ENCODE peak calls at places on chromosomes 13 and 19, in ten cellular contexts. G, O, M, Q, T, F, W, B, Z and A are unnamed samples.

GRCh38 chr19:46716013-46716671 is 772 bp downstream of the PRKD2 start:
- DNase-seq in G (peak; percentile 61), O (no peak), M (peak; percentile 77), Q (no peak), T (peak; percentile 34), F (peak; percentile 57), W (no peak), B (no peak), Z (peak; percentile 44), A (peak; percentile 44)

GRCh38 chr13:52751196-52751595 is 11.6 kb upstream of the CNMD start:
- DNase-seq in G (no peak), O (no peak), M (no peak), Q (no peak), T (no peak), F (no peak), W (peak; percentile 45), B (no peak), Z (no peak), A (no peak)

GRCh38 chr13:52158629-52159158 is 703 bp downstream of the NEK3 start:
- DNase-seq in G (no peak), O (peak; percentile 28), M (no peak), Q (no peak), T (no peak), F (peak; percentile 58), W (peak; percentile 1), B (no peak), Z (peak; percentile 68), A (peak; percentile 54)

GRCh38 chr19:12943437-12944044 is 2.1 kb upstream of the RAD23A start:
- DNase-seq in G (no peak), O (no peak), M (no peak), Q (no peak), T (no peak), F (no peak), W (no peak), B (no peak), Z (no peak), A (no peak)

GRCh38 chr19:38145627-38146026 is 78.4 kb downstream of the DPF1 start:
- DNase-seq in G (no peak), O (no peak), M (no peak), Q (no peak), T (no peak), F (no peak), W (no peak), B (no peak), Z (no peak), A (no peak)

GRCh38 chr19:21680679-21681078 is 86.7 kb downstream of the ZNF100 start:
- DNase-seq in G (no peak), O (no peak), M (no peak), Q (no peak), T (no peak), F (no peak), W (no peak), B (no peak), Z (no peak), A (no peak)

GRCh38 chr13:113644800-113645199 is 13.2 kb downstream of the ATP4B start:
- DNase-seq in G (no peak), O (no peak), M (no peak), Q (no peak), T (no peak), F (no peak), W (no peak), B (no peak), Z (no peak), A (no peak)

GRCh38 chr13:106376411-106377112 is 158.9 kb downstream of the EFNB2 start:
- DNase-seq in G (no peak), O (peak; percentile 95), M (no peak), Q (no peak), T (no peak), F (no peak), W (peak; percentile 91), B (peak; percentile 6), Z (no peak), A (no peak)

GRCh38 chr13:40438999-40439797 is 227.2 kb downstream of the FOXO1 start:
- DNase-seq in G (no peak), O (no peak), M (no peak), Q (no peak), T (peak; percentile 55), F (peak; percentile 32), W (no peak), B (peak; percentile 31), Z (no peak), A (no peak)

GRCh38 chr19:16197188-16197621 is 506 bp upstream of the AP1M1 start:
- DNase-seq in G (no peak), O (peak; percentile 92), M (no peak), Q (no peak), T (peak; percentile 13), F (no peak), W (peak; percentile 82), B (peak; percentile 30), Z (no peak), A (no peak)

GRCh38 chr13:36151591-36151990 is 20.4 kb upstream of the DCLK1 start:
- DNase-seq in G (no peak), O (no peak), M (no peak), Q (no peak), T (no peak), F (no peak), W (no peak), B (no peak), Z (no peak), A (no peak)

GRCh38 chr13:60583911-60584753 is 187.1 kb downstream of the TDRD3 start:
- DNase-seq in G (no peak), O (peak; percentile 73), M (peak; percentile 64), Q (peak; percentile 5), T (no peak), F (no peak), W (peak; percentile 26), B (peak; percentile 7), Z (no peak), A (peak; percentile 25)

GRCh38 chr13:94007072-94007471 is 472.4 kb downstream of the DCT start:
- DNase-seq in G (no peak), O (no peak), M (no peak), Q (no peak), T (no peak), F (no peak), W (no peak), B (no peak), Z (no peak), A (no peak)

GRCh38 chr19:56084835-56085536 is 36.1 kb downstream of the ZNF787 start:
- DNase-seq in G (no peak), O (no peak), M (no peak), Q (no peak), T (no peak), F (no peak), W (no peak), B (no peak), Z (no peak), A (no peak)

GRCh38 chr13:111958612-111959395 is 108.1 kb upstream of the SOX1 start:
- DNase-seq in G (no peak), O (no peak), M (no peak), Q (no peak), T (no peak), F (no peak), W (no peak), B (no peak), Z (no peak), A (no peak)
- H3K9me3 ChIP-seq in G (no peaks in the 10 kb centered on the region), O (peaks cover 39% of the 10 kb centered on the region), M (no peaks in the 10 kb centered on the region), Q (no peaks in the 10 kb centered on the region), T (no peaks in the 10 kb centered on the region), F (no peaks in the 10 kb centered on the region), W (no peaks in the 10 kb centered on the region), B (no peaks in the 10 kb centered on the region), Z (no peaks in the 10 kb centered on the region), A (no peaks in the 10 kb centered on the region)

GRCh38 chr13:110092869-110093268 is 214.1 kb downstream of the COL4A1 start:
- DNase-seq in G (no peak), O (peak; percentile 52), M (no peak), Q (no peak), T (no peak), F (no peak), W (no peak), B (no peak), Z (no peak), A (no peak)

GRCh38 chr13:110089100-110089499 is 217.9 kb downstream of the COL4A1 start:
- DNase-seq in G (no peak), O (no peak), M (no peak), Q (no peak), T (no peak), F (no peak), W (no peak), B (no peak), Z (no peak), A (no peak)

GRCh38 chr13:110089815-110090214 is 217.1 kb downstream of the COL4A1 start:
- DNase-seq in G (no peak), O (no peak), M (no peak), Q (no peak), T (no peak), F (no peak), W (no peak), B (no peak), Z (no peak), A (no peak)
- TF ChIP-seq CTCF in G (peak; percentile 31), O (peak; percentile 31), M (no peak), Q (peak; percentile 28), T (peak; percentile 25), F (no peak), W (peak; percentile 47), B (no peak), Z (no peak), A (peak; percentile 14)

DNA sequence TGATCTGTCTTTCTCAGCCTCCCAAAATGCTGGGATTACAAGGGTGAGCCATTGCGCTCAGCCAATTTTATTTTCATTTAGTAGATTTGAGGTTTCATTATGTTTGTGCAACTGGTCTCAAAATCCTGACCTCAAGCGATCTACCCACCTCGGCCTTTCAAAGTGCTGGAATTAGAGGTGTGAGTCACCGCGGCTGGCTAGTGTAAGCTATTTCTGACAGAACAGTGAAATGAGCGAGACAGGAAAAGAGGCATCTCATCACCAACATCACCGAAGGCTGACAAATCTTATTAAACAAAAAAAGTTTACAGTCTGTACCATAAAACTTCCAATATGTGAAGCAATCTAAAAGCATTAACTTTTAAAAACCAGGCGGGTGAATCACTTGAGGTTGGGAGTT is 12.2 kb upstream of the ZNF888 start:
- DNase-seq in G (no peak), O (peak; percentile 58), M (no peak), Q (no peak), T (no peak), F (peak; percentile 71), W (peak; percentile 84), B (no peak), Z (no peak), A (peak; percentile 51)
- H3K9me3 ChIP-seq in G (no peaks in the 10 kb centered on the region), O (no peaks in the 10 kb centered on the region), M (no peaks in the 10 kb centered on the region), Q (no peaks in the 10 kb centered on the region), T (no peaks in the 10 kb centered on the region), F (no peaks in the 10 kb centered on the region), W (no peaks in the 10 kb centered on the region), B (no peaks in the 10 kb centered on the region), Z (no peaks in the 10 kb centered on the region), A (no peaks in the 10 kb centered on the region)

DNA sequence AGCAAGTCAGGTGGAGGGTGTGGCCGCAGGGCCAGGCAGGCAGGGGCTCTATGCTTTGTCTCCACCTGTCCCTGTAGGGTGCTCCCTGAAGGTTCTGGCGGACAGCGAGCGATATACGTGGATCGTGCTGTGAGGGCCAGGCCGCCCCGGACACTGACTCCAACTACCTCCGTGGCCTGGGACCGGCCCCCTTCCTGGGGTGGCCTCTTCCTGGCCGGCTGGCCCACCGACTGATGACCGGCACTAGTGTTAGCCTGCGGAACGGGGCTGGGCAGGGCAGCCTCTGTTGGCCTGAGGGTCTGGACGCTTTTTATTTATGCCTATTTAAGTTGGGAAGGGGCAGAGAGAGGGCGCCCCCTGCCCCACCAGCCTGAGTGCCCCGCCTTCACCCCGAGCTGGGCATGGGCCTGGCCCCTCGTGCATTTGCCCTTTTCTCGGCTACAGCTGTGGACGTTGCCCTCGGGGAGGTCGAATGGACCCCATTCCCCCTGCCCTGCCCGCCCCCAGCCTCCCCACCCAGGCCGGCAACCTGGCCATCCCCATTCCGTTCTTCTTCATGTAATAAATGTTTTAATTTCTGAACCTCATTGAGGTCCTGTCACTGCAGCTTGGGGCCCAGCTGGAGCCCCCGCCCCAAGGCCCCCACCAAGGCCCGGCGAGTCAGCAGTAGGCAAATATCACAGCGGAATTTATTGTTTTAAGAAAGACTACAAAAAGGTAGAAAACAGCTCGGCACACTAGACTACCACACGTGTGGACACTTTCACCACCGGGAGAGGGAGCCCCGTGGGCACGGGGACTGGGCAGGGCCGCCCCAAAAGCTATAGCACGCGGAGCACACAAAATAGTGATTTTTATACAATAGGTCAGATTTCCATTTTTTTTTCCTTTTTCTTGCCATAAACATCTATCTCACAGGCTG is 8.8 kb downstream of the DCAF15 start:
- DNase-seq in G (no peak), O (no peak), M (no peak), Q (no peak), T (no peak), F (peak; percentile 5), W (peak; percentile 15), B (no peak), Z (no peak), A (no peak)
- TF ChIP-seq CTCF in G (no peak), O (no peak), M (no peak), Q (no peak), T (no peak), F (no peak), W (peak; percentile 24), B (no peak), Z (no peak), A (no peak)